ENCODE peak calls at places on chromosomes 1 and 21, in ten cellular contexts. M is midbrain; G is heart left ventricle; W is glutamatergic neuron; A is activated T-cell treated with anti-CD3 and anti-CD28 coated beads, Interleukin-2, amount 50 U/mL, for 24 hours; T is lower lobe of right lung; K is naive thymus-derived CD4-positive, alpha-beta T cell; X is CD8-positive, alpha-beta T cell; Y is OCI-M1; I is stimulated activated CD8-positive, alpha-beta memory T cell treated with anti-CD3 and anti-CD28 coated beads, Interleukin-15, amount 100 ng/mL, for 24 hours. F is an unnamed sample.

GRCh38 chr1:107954719-107955415 is 10.1 kb downstream of the VAV3 start:
- DNase-seq in M (no peak), G (no peak), W (no peak), A (no peak), T (no peak), K (no peak), X (no peak), Y (no peak), I (no peak), F (no peak)

GRCh38 chr1:89581859-89582258 is 51.1 kb upstream of the LRRC8C start:
- DNase-seq in M (no peak), G (no peak), W (no peak), A (no peak), T (no peak), K (no peak), X (no peak), Y (no peak), I (no peak), F (peak; percentile 15)

GRCh38 chr1:209769171-209769904 is 13.5 kb downstream of the TRAF3IP3 start:
- DNase-seq in M (peak; percentile 12), G (peak; percentile 84), W (no peak), A (peak; percentile 79), T (peak; percentile 75), K (peak; percentile 84), X (peak; percentile 70), Y (no peak), I (no peak), F (peak; percentile 99)

GRCh38 chr21:35329940-35330670 is 281.0 kb upstream of the RUNX1 start:
- DNase-seq in M (no peak), G (no peak), W (no peak), A (no peak), T (no peak), K (no peak), X (no peak), Y (no peak), I (no peak), F (no peak)

GRCh38 chr1:208219659-208220282 is 24.4 kb downstream of the PLXNA2 start:
- DNase-seq in M (no peak), G (peak; percentile 79), W (no peak), A (no peak), T (peak; percentile 71), K (no peak), X (no peak), Y (peak; percentile 92), I (no peak), F (peak; percentile 95)

GRCh38 chr21:44930543-44930981 is 9.3 kb upstream of the SLX9 start:
- DNase-seq in M (no peak), G (peak; percentile 82), W (no peak), A (peak; percentile 71), T (peak; percentile 57), K (peak; percentile 67), X (peak; percentile 64), Y (no peak), I (no peak), F (no peak)

GRCh38 chr1:4055677-4055967 is 155.6 kb upstream of the C1orf174 start:
- DNase-seq in M (no peak), G (no peak), W (no peak), A (no peak), T (no peak), K (no peak), X (no peak), Y (no peak), I (no peak), F (no peak)

GRCh38 chr1:19889656-19890055 is 7.5 kb downstream of the OTUD3 start:
- DNase-seq in M (no peak), G (no peak), W (no peak), A (no peak), T (no peak), K (no peak), X (no peak), Y (no peak), I (no peak), F (no peak)

GRCh38 chr1:98659879-98660278 is 1.6 kb upstream of the SNX7 start:
- DNase-seq in M (no peak), G (no peak), W (no peak), A (no peak), T (no peak), K (no peak), X (no peak), Y (no peak), I (no peak), F (no peak)

GRCh38 chr1:119371800-119372199 is 3.2 kb downstream of the HAO2 start:
- DNase-seq in M (no peak), G (no peak), W (no peak), A (no peak), T (no peak), K (no peak), X (no peak), Y (no peak), I (no peak), F (no peak)

GRCh38 chr21:34996304-34997081 is 52.6 kb downstream of the RUNX1 start:
- DNase-seq in M (no peak), G (no peak), W (no peak), A (no peak), T (peak; percentile 76), K (no peak), X (no peak), Y (peak; percentile 55), I (no peak), F (no peak)

GRCh38 chr1:38817958-38818705 is 41.4 kb downstream of the RRAGC start:
- DNase-seq in M (peak; percentile 34), G (peak; percentile 74), W (peak; percentile 90), A (peak; percentile 77), T (peak; percentile 61), K (peak; percentile 22), X (peak; percentile 28), Y (peak; percentile 25), I (peak; percentile 35), F (no peak)

GRCh38 chr1:5481889-5482288 is 510.3 kb downstream of the NPHP4 start:
- DNase-seq in M (no peak), G (no peak), W (no peak), A (peak; percentile 53), T (no peak), K (peak; percentile 50), X (peak; percentile 20), Y (peak; percentile 3), I (no peak), F (peak; percentile 17)

GRCh38 chr1:224084867-224085266 is 29.0 kb upstream of the FBXO28 start:
- DNase-seq in M (no peak), G (no peak), W (no peak), A (no peak), T (no peak), K (no peak), X (no peak), Y (no peak), I (no peak), F (no peak)

GRCh38 chr1:110616587-110616986 is 10.4 kb upstream of the KCNA2 start:
- DNase-seq in M (no peak), G (no peak), W (no peak), A (no peak), T (no peak), K (no peak), X (no peak), Y (peak; percentile 76), I (no peak), F (peak; percentile 57)

GRCh38 chr1:3852091-3852490 is 4.9 kb downstream of the CEP104 start:
- DNase-seq in M (no peak), G (no peak), W (no peak), A (no peak), T (peak; percentile 30), K (no peak), X (no peak), Y (no peak), I (no peak), F (no peak)

GRCh38 chr1:212013672-212014071 is 21.7 kb downstream of the INTS7 start:
- DNase-seq in M (no peak), G (no peak), W (no peak), A (no peak), T (no peak), K (no peak), X (no peak), Y (peak; percentile 30), I (no peak), F (no peak)

GRCh38 chr21:41135715-41136114 is 32.2 kb upstream of the BACE2 start:
- DNase-seq in M (no peak), G (no peak), W (no peak), A (no peak), T (no peak), K (no peak), X (no peak), Y (no peak), I (no peak), F (no peak)